ENCODE peak calls at places on chromosome X, in ten cellular contexts. K is CD8-positive, alpha-beta T cell; I is activated naive CD4-positive, alpha-beta T cell; U is RKO; B is neural crest cell; C is stimulated activated CD4-positive, alpha-beta T cell treated with anti-CD3 and anti-CD28 coated beads, Interleukin-15, amount 100 ng/mL, for 1 hour; W is AG08396; J is GM06990; M is head of caudate nucleus; O is CD4-positive, CD25-positive, alpha-beta regulatory T cell. P is an unnamed sample.

GRCh38 chrX:48702716-48703115 is 6.2 kb downstream of the SUV39H1 start:
- DNase-seq in I (no peak), M (no peak), C (no peak), K (no peak), W (no peak), U (no peak), J (no peak), O (no peak), B (no peak), P (no peak)

GRCh38 chrX:22135994-22136684 is 104.0 kb downstream of the PHEX start:
- DNase-seq in I (no peak), B (peak; percentile 61), M (peak; percentile 12), K (peak; percentile 25), J (no peak), W (peak; percentile 36), O (peak; percentile 42), U (peak; percentile 72), C (no peak), P (no peak)

GRCh38 chrX:11435568-11435967 is 142.4 kb downstream of the AMELX start:
- DNase-seq in W (no peak), K (no peak), U (no peak), M (no peak), O (no peak), J (no peak), C (no peak), I (no peak), B (no peak), P (peak; percentile 36)

GRCh38 chrX:318068-318738 is 393 bp downstream of the GTPBP6 start:
- DNase-seq in C (peak; percentile 94), I (no peak), M (peak; percentile 92), J (peak; percentile 93), W (peak; percentile 97), B (peak; percentile 92), U (peak; percentile 98), K (peak; percentile 97), O (peak; percentile 98), P (peak; percentile 92)

GRCh38 chrX:121863976-121864375 is 816.6 kb downstream of the GLUD2 start:
- DNase-seq in I (no peak), M (no peak), U (no peak), O (no peak), B (no peak), W (no peak), K (no peak), J (no peak), C (no peak), P (no peak)

GRCh38 chrX:2676794-2677675 is 14.1 kb upstream of the CD99 start:
- DNase-seq in C (no peak), K (no peak), W (no peak), M (no peak), J (no peak), U (no peak), B (no peak), I (no peak), O (no peak), P (no peak)

GRCh38 chrX:85109235-85109634 is 105.6 kb downstream of the APOOL start:
- DNase-seq in O (no peak), B (no peak), U (no peak), J (no peak), M (no peak), C (no peak), W (no peak), I (no peak), K (no peak), P (no peak)

GRCh38 chrX:147675819-147676218 is 235.9 kb upstream of the FMR1 start:
- DNase-seq in O (no peak), W (no peak), B (no peak), I (no peak), U (no peak), J (no peak), K (no peak), C (no peak), M (no peak), P (no peak)

GRCh38 chrX:71577682-71578081 is 555 bp upstream of the GCNA start:
- DNase-seq in W (no peak), U (no peak), M (no peak), I (no peak), B (no peak), J (no peak), O (no peak), C (no peak), K (no peak), P (no peak)

GRCh38 chrX:72247206-72247944 is 8.5 kb upstream of the ERCC6L start:
- DNase-seq in U (no peak), O (no peak), J (no peak), C (no peak), B (no peak), W (no peak), K (no peak), I (no peak), M (no peak), P (no peak)

GRCh38 chrX:106906361-106906760 is 3.2 kb upstream of the RIPPLY1 start:
- DNase-seq in J (no peak), I (no peak), M (no peak), B (no peak), O (no peak), K (no peak), C (no peak), U (no peak), W (no peak), P (no peak)

GRCh38 chrX:32582729-32583128 is 628.6 kb downstream of the DMD start:
- DNase-seq in K (no peak), M (no peak), B (no peak), O (no peak), W (no peak), J (no peak), I (no peak), U (no peak), C (no peak), P (no peak)

GRCh38 chrX:136147966-136148365 is 633 bp downstream of the FHL1 start:
- DNase-seq in K (no peak), O (no peak), J (no peak), C (no peak), W (no peak), I (no peak), M (peak; percentile 18), B (no peak), U (no peak), P (no peak)

GRCh38 chrX:56794404-56794803 is 65.4 kb downstream of the NBDY start:
- DNase-seq in J (no peak), O (no peak), I (no peak), W (no peak), K (peak; percentile 2), C (no peak), U (no peak), B (no peak), M (no peak), P (no peak)

GRCh38 chrX:136031626-136032025 is 46.4 kb downstream of the SLC9A6 start:
- DNase-seq in J (no peak), I (no peak), B (no peak), U (no peak), W (no peak), C (no peak), O (no peak), K (no peak), M (no peak), P (no peak)

GRCh38 chrX:7972586-7972985 is 45.4 kb upstream of the PNPLA4 start:
- DNase-seq in B (no peak), C (no peak), M (no peak), I (no peak), O (no peak), W (no peak), J (no peak), K (no peak), U (no peak), P (no peak)

GRCh38 chrX:18172970-18173369 is 47.7 kb downstream of the BEND2 start:
- DNase-seq in I (no peak), K (no peak), J (no peak), O (no peak), B (no peak), W (no peak), C (no peak), U (no peak), M (no peak), P (no peak)

GRCh38 chrX:40809210-40809609 is 73.9 kb upstream of the MED14 start:
- DNase-seq in C (no peak), U (peak; percentile 32), J (no peak), I (no peak), B (no peak), K (no peak), M (no peak), W (peak; percentile 34), O (no peak), P (no peak)

GRCh38 chrX:153871946-153872878 is 13.8 kb downstream of the L1CAM start:
- DNase-seq in O (no peak), J (no peak), B (no peak), U (no peak), I (no peak), K (no peak), W (no peak), C (no peak), M (no peak), P (no peak)

P was measured in HFF-Myc.